ENCODE peak calls at places on chromosomes 16 and 17, in four cellular contexts. B is Calu3, W is ovary, F is mesothelial cell of epicardium. R is an unnamed sample.

GRCh38 chr16:4933871-4934395 is 3.0 kb downstream of the PPL start:
- DNase-seq in B (no peak), W (no peak), F (no peak), R (no peak)

GRCh38 chr16:89545044-89545830 is 15.2 kb upstream of the RPL13 start:
- DNase-seq in B (no peak), W (no peak), F (no peak), R (no peak)

GRCh38 chr17:3754458-3755334 is 31.0 kb downstream of the HASPIN start:
- DNase-seq in B (peak), W (peak), F (peak), R (no peak)

GRCh38 chr17:40963838-40964237 is 2.9 kb downstream of the KRT39 start:
- DNase-seq in B (no peak), W (no peak), F (no peak), R (no peak)

GRCh38 chr17:40915199-40915661 is 22.2 kb downstream of the KRT23 start:
- DNase-seq in B (no peak), W (no peak), F (no peak), R (no peak)

GRCh38 chr16:86913886-86914285 is 335.5 kb downstream of the FOXL1 start:
- DNase-seq in B (no peak), W (no peak), F (no peak), R (no peak)

GRCh38 chr17:51703364-51704341 is 443.3 kb downstream of the UTP18 start:
- DNase-seq in B (no peak), W (peak), F (no peak), R (no peak)

GRCh38 chr16:73572135-73572534 is 524.2 kb upstream of the ZFHX3 start:
- DNase-seq in B (peak), W (no peak), F (peak), R (no peak)

GRCh38 chr17:32483451-32484019 is 3.3 kb upstream of the CDK5R1 start:
- DNase-seq in B (no peak), W (peak), F (no peak), R (peak)

GRCh38 chr16:58732545-58733247 is 1.4 kb downstream of the GOT2 start:
- DNase-seq in B (no peak), W (no peak), F (no peak), R (no peak)

GRCh38 chr16:24871891-24872290 is 26.1 kb downstream of the SLC5A11 start:
- DNase-seq in B (no peak), W (no peak), F (no peak), R (no peak)

GRCh38 chr16:48862087-48862532 is 252.1 kb upstream of the N4BP1 start:
- DNase-seq in B (peak), W (no peak), F (no peak), R (no peak)

GRCh38 chr17:81083125-81083765 is 48.3 kb downstream of the BAIAP2 start:
- DNase-seq in B (no peak), W (no peak), F (no peak), R (no peak)

GRCh38 chr17:12089809-12090384 is 69.2 kb downstream of the MAP2K4 start:
- DNase-seq in B (no peak), W (no peak), F (no peak), R (no peak)

GRCh38 chr16:22670551-22670970 is 143.4 kb upstream of the HS3ST2 start:
- DNase-seq in B (peak), W (peak), F (no peak), R (no peak)

GRCh38 chr16:30997887-30998711 is 12.3 kb downstream of the STX1B start:
- DNase-seq in B (peak), W (no peak), F (no peak), R (no peak)

GRCh38 chr17:78159575-78160158 is 8.7 kb upstream of the SYNGR2 start:
- DNase-seq in B (no peak), W (no peak), F (no peak), R (no peak)

GRCh38 chr17:28755486-28755885 is 11.7 kb downstream of the TRAF4 start:
- DNase-seq in B (no peak), W (no peak), F (no peak), R (no peak)

GRCh38 chr17:78986048-78986648 is 6.4 kb upstream of the LGALS3BP start:
- DNase-seq in B (no peak), W (no peak), F (no peak), R (no peak)

GRCh38 chr16:83365166-83365565 is 442.6 kb upstream of the HSBP1 start:
- DNase-seq in B (no peak), W (no peak), F (no peak), R (no peak)

GRCh38 chr16:81837312-81837748 is 58.2 kb downstream of the PLCG2 start:
- DNase-seq in B (no peak), W (no peak), F (no peak), R (no peak)

GRCh38 chr17:77783991-77784820 is 174.3 kb upstream of the TNRC6C start:
- DNase-seq in B (no peak), W (no peak), F (no peak), R (no peak)

GRCh38 chr16:85614338-85615013 is 1.4 kb downstream of the GSE1 start:
- DNase-seq in B (peak), W (no peak), F (no peak), R (no peak)

GRCh38 chr16:61412562-61412961 is 623.7 kb downstream of the CDH8 start:
- DNase-seq in B (no peak), W (no peak), F (no peak), R (no peak)

GRCh38 chr16:61611847-61612491 is 424.3 kb downstream of the CDH8 start:
- DNase-seq in B (no peak), W (no peak), F (no peak), R (no peak)

GRCh38 chr17:21372256-21372954 is 3.8 kb upstream of the KCNJ12 start:
- DNase-seq in B (no peak), W (no peak), F (no peak), R (no peak)

GRCh38 chr16:17343028-17343427 is 127.7 kb downstream of the XYLT1 start:
- DNase-seq in B (no peak), W (no peak), F (no peak), R (no peak)

GRCh38 chr17:74780443-74781238 is 4.5 kb upstream of the NAT9 start:
- DNase-seq in B (peak), W (no peak), F (no peak), R (no peak)

GRCh38 chr16:1639282-1639681 is 27.1 kb downstream of the CRAMP1 start:
- DNase-seq in B (no peak), W (no peak), F (no peak), R (no peak)

GRCh38 chr17:76026714-76027158 is 370 bp downstream of the EVPL start:
- DNase-seq in B (no peak), W (no peak), F (no peak), R (no peak)
- TF ChIP-seq CTCF in B (no peak), W (no peak), F (no peak), R (no peak)

GRCh38 chr17:50479522-50480141 is 972 bp downstream of the RSAD1 start:
- DNase-seq in B (peak), W (peak), F (peak), R (peak)
- TF ChIP-seq CTCF in B (peak), W (no peak), F (no peak), R (peak)

DNA sequence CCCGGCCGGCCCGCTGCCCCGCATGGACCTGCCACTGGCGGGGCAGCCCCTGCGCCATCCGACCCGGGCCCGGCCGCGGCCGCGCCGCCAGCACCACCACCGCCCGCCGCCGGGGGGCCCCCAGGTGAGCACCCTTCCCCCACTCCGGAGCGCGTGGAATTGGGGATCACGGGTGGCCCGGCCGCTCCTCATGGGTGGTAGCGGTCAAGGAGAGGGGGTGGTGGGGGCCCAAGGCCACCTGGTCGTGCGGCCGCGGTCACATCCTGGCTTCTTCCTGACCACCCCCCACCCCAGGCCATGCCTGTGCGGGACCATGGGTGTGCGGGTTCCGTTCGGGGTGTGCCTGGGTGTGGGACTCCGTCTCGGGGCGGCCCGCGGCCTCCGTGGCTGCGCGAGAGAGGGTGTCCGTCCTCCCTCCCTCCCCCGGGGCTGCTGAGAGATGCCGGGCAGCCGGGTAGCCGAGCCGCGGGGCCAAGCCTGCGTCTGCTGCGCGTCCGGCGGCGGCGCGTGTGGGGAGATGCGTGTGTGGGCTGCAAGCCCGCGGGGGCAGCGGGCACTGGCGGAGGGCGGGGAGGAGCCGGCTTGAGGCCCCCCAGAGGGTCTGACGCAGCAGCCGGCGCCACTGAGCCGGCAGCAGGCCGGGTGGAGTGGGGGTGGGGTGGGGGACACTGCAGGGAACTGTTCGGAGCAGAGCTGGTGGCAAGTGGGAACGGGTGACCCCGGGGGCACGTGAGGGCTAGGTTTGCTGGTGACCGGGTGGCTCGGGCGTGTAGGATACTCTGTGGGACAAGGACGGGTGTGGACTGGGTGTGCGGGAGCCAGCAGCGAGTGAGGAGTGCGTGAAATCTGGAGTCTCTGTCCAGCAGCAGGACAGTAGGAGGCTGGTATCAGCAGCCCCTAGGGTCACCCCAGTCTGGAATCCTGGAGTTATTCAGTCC is 6.7 kb downstream of the ACD start:
- DNase-seq in B (peak), W (no peak), F (no peak), R (no peak)
- TF ChIP-seq CTCF in B (peak), W (no peak), F (peak), R (no peak)

GRCh38 chr17:73210002-73210678 is 17.3 kb downstream of the COG1 start:
- DNase-seq in B (no peak), W (no peak), F (no peak), R (no peak)
- TF ChIP-seq CTCF in B (peak), W (no peak), F (peak), R (no peak)

GRCh38 chr17:67245694-67246397 is 850 bp upstream of the HELZ start:
- DNase-seq in B (peak), W (no peak), F (peak), R (no peak)
- TF ChIP-seq CTCF in B (no peak), W (no peak), F (no peak), R (no peak)

GRCh38 chr16:74724820-74725549 is 24.3 kb upstream of the MLKL start:
- DNase-seq in B (no peak), W (no peak), F (no peak), R (no peak)
- TF ChIP-seq CTCF in B (no peak), W (no peak), F (no peak), R (no peak)

GRCh38 chr17:44376124-44376523 is 12.5 kb upstream of the FAM171A2 start:
- DNase-seq in B (peak), W (peak), F (no peak), R (no peak)
- TF ChIP-seq CTCF in B (peak), W (no peak), F (peak), R (peak)